ENCODE peak calls at places on chromosomes 12 and 14, in ten cellular contexts. One of them, this sample, is unnamed.

GRCh38 chr12:124236651-124237050 is 58.2 kb upstream of the RFLNA start:
- DNase-seq in Ammon's horn: no peak
- DNase-seq in HS-5: peak; percentile 93
- DNase-seq in NCI-H2171: no peak
- DNase-seq in kidney: no peak
- DNase-seq in D341Med: no peak
- DNase-seq in mucosa of descending colon: peak; percentile 64
- DNase-seq in heart right ventricle: no peak
- DNase-seq in HFF-Myc: no peak
- DNase-seq in activated gamma-delta T cell treated with anti-CD3 and anti-CD28 coated beads, Interleukin-2, amount 50 U/mL, for 16 hours: no peak
- DNase-seq in this sample: no peak

GRCh38 chr14:56338674-56339073 is 220.5 kb downstream of the PELI2 start:
- DNase-seq in kidney: no peak
- DNase-seq in D341Med: no peak
- DNase-seq in mucosa of descending colon: no peak
- DNase-seq in NCI-H2171: peak; percentile 5
- DNase-seq in Ammon's horn: no peak
- DNase-seq in heart right ventricle: no peak
- DNase-seq in activated gamma-delta T cell treated with anti-CD3 and anti-CD28 coated beads, Interleukin-2, amount 50 U/mL, for 16 hours: no peak
- DNase-seq in HS-5: no peak
- DNase-seq in HFF-Myc: no peak
- DNase-seq in this sample: no peak

GRCh38 chr12:75611041-75611440 is 99.6 kb upstream of the KRR1 start:
- DNase-seq in NCI-H2171: no peak
- DNase-seq in kidney: no peak
- DNase-seq in HFF-Myc: no peak
- DNase-seq in HS-5: no peak
- DNase-seq in Ammon's horn: no peak
- DNase-seq in mucosa of descending colon: no peak
- DNase-seq in activated gamma-delta T cell treated with anti-CD3 and anti-CD28 coated beads, Interleukin-2, amount 50 U/mL, for 16 hours: no peak
- DNase-seq in D341Med: no peak
- DNase-seq in heart right ventricle: no peak
- DNase-seq in this sample: no peak

GRCh38 chr14:61713724-61714437 is 18.6 kb downstream of the HIF1A start:
- DNase-seq in activated gamma-delta T cell treated with anti-CD3 and anti-CD28 coated beads, Interleukin-2, amount 50 U/mL, for 16 hours: no peak
- DNase-seq in D341Med: no peak
- DNase-seq in heart right ventricle: no peak
- DNase-seq in kidney: peak; percentile 12
- DNase-seq in mucosa of descending colon: no peak
- DNase-seq in HS-5: no peak
- DNase-seq in HFF-Myc: no peak
- DNase-seq in NCI-H2171: no peak
- DNase-seq in Ammon's horn: no peak
- DNase-seq in this sample: no peak

GRCh38 chr12:94147991-94148840 is at the start of gene PLXNC1:
- DNase-seq in mucosa of descending colon: peak; percentile 58
- DNase-seq in kidney: peak; percentile 87
- DNase-seq in activated gamma-delta T cell treated with anti-CD3 and anti-CD28 coated beads, Interleukin-2, amount 50 U/mL, for 16 hours: peak; percentile 51
- DNase-seq in HS-5: no peak
- DNase-seq in HFF-Myc: no peak
- DNase-seq in D341Med: peak; percentile 64
- DNase-seq in Ammon's horn: peak; percentile 75
- DNase-seq in NCI-H2171: peak; percentile 40
- DNase-seq in heart right ventricle: peak; percentile 63
- DNase-seq in this sample: no peak

GRCh38 chr14:45252356-45253069 is 489 bp downstream of the MIS18BP1 start:
- DNase-seq in mucosa of descending colon: peak; percentile 32
- DNase-seq in Ammon's horn: no peak
- DNase-seq in NCI-H2171: peak; percentile 35
- DNase-seq in D341Med: no peak
- DNase-seq in kidney: no peak
- DNase-seq in HS-5: no peak
- DNase-seq in HFF-Myc: no peak
- DNase-seq in activated gamma-delta T cell treated with anti-CD3 and anti-CD28 coated beads, Interleukin-2, amount 50 U/mL, for 16 hours: no peak
- DNase-seq in heart right ventricle: no peak
- DNase-seq in this sample: no peak

GRCh38 chr14:58078471-58078870 is 73.5 kb downstream of the ARMH4 start:
- DNase-seq in D341Med: no peak
- DNase-seq in heart right ventricle: no peak
- DNase-seq in mucosa of descending colon: no peak
- DNase-seq in Ammon's horn: no peak
- DNase-seq in HS-5: no peak
- DNase-seq in activated gamma-delta T cell treated with anti-CD3 and anti-CD28 coated beads, Interleukin-2, amount 50 U/mL, for 16 hours: no peak
- DNase-seq in kidney: no peak
- DNase-seq in NCI-H2171: no peak
- DNase-seq in HFF-Myc: no peak
- DNase-seq in this sample: no peak

GRCh38 chr12:8156845-8157244 is at the start of gene ZNF705A:
- DNase-seq in Ammon's horn: no peak
- DNase-seq in HS-5: peak; percentile 64
- DNase-seq in NCI-H2171: no peak
- DNase-seq in HFF-Myc: peak; percentile 40
- DNase-seq in D341Med: no peak
- DNase-seq in activated gamma-delta T cell treated with anti-CD3 and anti-CD28 coated beads, Interleukin-2, amount 50 U/mL, for 16 hours: no peak
- DNase-seq in heart right ventricle: no peak
- DNase-seq in kidney: no peak
- DNase-seq in mucosa of descending colon: no peak
- DNase-seq in this sample: no peak

GRCh38 chr12:63668028-63668799 is at the start of gene DPY19L2:
- DNase-seq in heart right ventricle: peak; percentile 83
- DNase-seq in Ammon's horn: peak; percentile 76
- DNase-seq in HFF-Myc: peak; percentile 59
- DNase-seq in activated gamma-delta T cell treated with anti-CD3 and anti-CD28 coated beads, Interleukin-2, amount 50 U/mL, for 16 hours: peak; percentile 29
- DNase-seq in mucosa of descending colon: peak; percentile 48
- DNase-seq in HS-5: peak; percentile 61
- DNase-seq in kidney: peak; percentile 94
- DNase-seq in D341Med: peak; percentile 66
- DNase-seq in NCI-H2171: peak; percentile 86
- DNase-seq in this sample: peak; percentile 88

GRCh38 chr14:100067971-100068959 is 3.0 kb downstream of the EVL start:
- DNase-seq in HFF-Myc: peak; percentile 44
- DNase-seq in mucosa of descending colon: peak; percentile 61
- DNase-seq in NCI-H2171: no peak
- DNase-seq in Ammon's horn: peak; percentile 73
- DNase-seq in heart right ventricle: peak; percentile 20
- DNase-seq in kidney: no peak
- DNase-seq in activated gamma-delta T cell treated with anti-CD3 and anti-CD28 coated beads, Interleukin-2, amount 50 U/mL, for 16 hours: peak; percentile 80
- DNase-seq in HS-5: no peak
- DNase-seq in D341Med: no peak
- DNase-seq in this sample: no peak